ENCODE peak calls at places on chromosomes 5 and 9, in seven cellular contexts. B is Peyer's patch, D is A549, Z is heart right ventricle, V is thyroid gland, A is tibial artery, P is fibroblast of lung. S is an unnamed sample. For H3K4me1, the result is how much of the 10 kb centered on the place peaks cover.

GRCh38 chr9:118303216-118303615 is 599.0 kb downstream of the TLR4 start:
- DNase-seq in B (no peak), D (no peak), Z (no peak), V (no peak), A (no peak), P (no peak), S (no peak)

GRCh38 chr9:97906236-97906831 is 16.0 kb downstream of the TRMO start:
- DNase-seq in B (no peak), D (no peak), Z (peak), V (peak), A (no peak), P (no peak), S (no peak)

GRCh38 chr9:98365724-98366123 is 110.3 kb upstream of the TBC1D2 start:
- DNase-seq in B (no peak), D (no peak), Z (no peak), V (no peak), A (no peak), P (no peak), S (no peak)

GRCh38 chr5:20694121-20694520 is 706.1 kb upstream of the CDH18 start:
- DNase-seq in B (no peak), D (no peak), Z (no peak), V (no peak), A (no peak), P (no peak), S (no peak)

GRCh38 chr5:127849436-127849835 is 146.2 kb downstream of the CCDC192 start:
- DNase-seq in B (no peak), D (no peak), Z (no peak), V (no peak), A (no peak), P (no peak), S (no peak)

GRCh38 chr9:112061152-112061740 is 113.9 kb downstream of the SUSD1 start:
- DNase-seq in B (no peak), D (peak), Z (peak), V (peak), A (peak), P (peak), S (no peak)

GRCh38 chr5:17394086-17394485 is 103.9 kb upstream of the TAF11L2 start:
- DNase-seq in B (no peak), D (no peak), Z (no peak), V (no peak), A (no peak), P (no peak), S (no peak)

GRCh38 chr9:93908591-93909241 is 46.4 kb downstream of the BARX1 start:
- DNase-seq in B (peak), D (no peak), Z (no peak), V (no peak), A (no peak), P (no peak), S (no peak)

GRCh38 chr5:89236900-89237299 is 353.9 kb upstream of the MEF2C start:
- DNase-seq in B (no peak), D (no peak), Z (no peak), V (no peak), A (no peak), P (peak), S (no peak)

GRCh38 chr5:57698785-57699184 is 216.2 kb upstream of the ACTBL2 start:
- DNase-seq in B (no peak), D (peak), Z (no peak), V (peak), A (no peak), P (no peak), S (peak)

GRCh38 chr9:14362175-14362574 is 48.2 kb upstream of the NFIB start:
- DNase-seq in B (no peak), D (no peak), Z (no peak), V (no peak), A (no peak), P (peak), S (no peak)

GRCh38 chr5:52587131-52587530 is 200.6 kb upstream of the ITGA1 start:
- DNase-seq in B (no peak), D (no peak), Z (no peak), V (no peak), A (no peak), P (no peak), S (no peak)

GRCh38 chr5:102666164-102666951 is 88.7 kb upstream of the PAM start:
- DNase-seq in B (no peak), D (no peak), Z (no peak), V (no peak), A (no peak), P (no peak), S (no peak)

GRCh38 chr5:168055982-168056381 is 235.5 kb upstream of the WWC1 start:
- DNase-seq in B (no peak), D (no peak), Z (no peak), V (no peak), A (no peak), P (no peak), S (no peak)

GRCh38 chr5:131275996-131276535 is 12.2 kb downstream of the CDC42SE2 start:
- DNase-seq in B (no peak), D (no peak), Z (no peak), V (no peak), A (no peak), P (no peak), S (no peak)

GRCh38 chr5:60679816-60680215 is 20.1 kb downstream of the DEPDC1B start:
- DNase-seq in B (no peak), D (no peak), Z (no peak), V (no peak), A (no peak), P (no peak), S (no peak)

GRCh38 chr5:36199620-36200019 is 42.1 kb downstream of the NADK2 start:
- DNase-seq in B (no peak), D (no peak), Z (no peak), V (no peak), A (no peak), P (no peak), S (no peak)

GRCh38 chr5:12659675-12660074 is 755.4 kb upstream of the CTNND2 start:
- DNase-seq in B (no peak), D (no peak), Z (no peak), V (no peak), A (no peak), P (no peak), S (no peak)

GRCh38 chr9:22469928-22470544 is 23.4 kb downstream of the DMRTA1 start:
- DNase-seq in B (no peak), D (peak), Z (no peak), V (no peak), A (no peak), P (peak), S (no peak)

GRCh38 chr5:111584651-111585050 is 72.3 kb upstream of the STARD4 start:
- DNase-seq in B (no peak), D (no peak), Z (no peak), V (no peak), A (no peak), P (peak), S (no peak)

GRCh38 chr9:20043035-20043434 is 254.2 kb upstream of the SLC24A2 start:
- DNase-seq in B (no peak), D (no peak), Z (no peak), V (no peak), A (no peak), P (no peak), S (no peak)

GRCh38 chr9:2481216-2481615 is 140.4 kb upstream of the VLDLR start:
- DNase-seq in B (no peak), D (no peak), Z (no peak), V (no peak), A (no peak), P (no peak), S (no peak)

GRCh38 chr5:122129332-122129731 is at the start of gene ZNF474:
- DNase-seq in B (no peak), D (peak), Z (no peak), V (peak), A (peak), P (peak), S (no peak)

GRCh38 chr5:117455236-117456233 is 880.9 kb upstream of the SEMA6A start:
- DNase-seq in B (peak), D (no peak), Z (no peak), V (peak), A (no peak), P (no peak), S (peak)

GRCh38 chr5:32542216-32543059 is 42.9 kb upstream of the SUB1 start:
- DNase-seq in B (no peak), D (no peak), Z (no peak), V (no peak), A (no peak), P (peak), S (no peak)

GRCh38 chr5:107376546-107377276 is 294.0 kb downstream of the EFNA5 start:
- DNase-seq in B (no peak), D (peak), Z (no peak), V (no peak), A (no peak), P (peak), S (no peak)

GRCh38 chr9:105908069-105908468 is 213.7 kb downstream of the TMEM38B start:
- DNase-seq in B (no peak), D (no peak), Z (no peak), V (no peak), A (no peak), P (no peak), S (no peak)

GRCh38 chr5:73747696-73748380 is 121.8 kb downstream of the ARHGEF28 start:
- DNase-seq in B (no peak), D (no peak), Z (no peak), V (no peak), A (no peak), P (peak), S (no peak)

DNA sequence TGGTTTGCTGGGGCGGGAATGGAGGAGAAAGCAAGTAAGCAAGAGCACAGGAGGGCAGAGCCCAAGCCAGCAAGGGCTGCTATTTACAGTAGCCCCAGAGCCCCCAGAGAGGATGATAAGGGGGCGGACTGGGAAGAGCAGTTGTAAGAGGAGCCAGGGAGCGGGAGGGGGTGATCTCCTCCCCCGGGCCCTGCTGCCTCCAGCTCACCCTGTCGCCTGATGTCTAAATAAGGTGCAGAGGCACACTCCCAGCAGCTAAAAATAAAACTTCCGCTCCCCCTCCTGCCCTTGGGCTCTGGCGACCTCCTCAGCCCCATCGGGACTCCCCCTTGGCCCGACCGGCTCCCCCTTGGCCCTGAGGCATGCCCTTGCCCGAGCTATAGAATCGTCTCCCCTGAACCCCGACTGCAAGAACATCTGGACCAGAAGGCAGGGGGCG is 14.4 kb upstream of the CCDC69 start:
- DNase-seq in B (no peak), D (no peak), Z (peak), V (no peak), A (peak), P (no peak), S (no peak)
- H3K4me3 ChIP-seq in B (no peak), D (no peak), Z (peak), V (no peak), A (peak), P (no peak), S (no peak)

DNA sequence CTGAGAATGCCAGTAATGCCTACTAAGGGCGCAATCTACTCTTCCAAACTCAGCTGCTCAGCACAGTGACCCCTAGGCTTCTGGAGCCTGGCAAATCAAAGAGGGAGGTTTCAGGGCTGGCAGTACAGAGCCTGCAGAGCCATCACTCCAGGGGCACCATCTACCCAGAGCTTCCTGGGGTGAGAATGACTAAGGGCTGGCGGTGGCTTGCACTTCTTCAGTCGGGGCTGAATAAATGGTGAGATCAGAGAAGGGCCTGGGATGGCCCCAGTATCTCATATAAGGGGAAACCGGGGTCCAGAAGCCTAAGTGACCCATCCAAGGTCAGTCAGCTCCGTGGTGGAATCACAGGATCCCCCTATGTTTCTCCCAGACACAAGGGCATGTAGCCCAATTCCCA is 5.3 kb downstream of the SH3PXD2B start:
- DNase-seq in B (no peak), D (no peak), Z (no peak), V (no peak), A (peak), P (no peak), S (no peak)
- H3K4me1 ChIP-seq in B (under half), D (under half), Z (under half), V (half or more), A (under half), P (under half), S (under half)

DNA sequence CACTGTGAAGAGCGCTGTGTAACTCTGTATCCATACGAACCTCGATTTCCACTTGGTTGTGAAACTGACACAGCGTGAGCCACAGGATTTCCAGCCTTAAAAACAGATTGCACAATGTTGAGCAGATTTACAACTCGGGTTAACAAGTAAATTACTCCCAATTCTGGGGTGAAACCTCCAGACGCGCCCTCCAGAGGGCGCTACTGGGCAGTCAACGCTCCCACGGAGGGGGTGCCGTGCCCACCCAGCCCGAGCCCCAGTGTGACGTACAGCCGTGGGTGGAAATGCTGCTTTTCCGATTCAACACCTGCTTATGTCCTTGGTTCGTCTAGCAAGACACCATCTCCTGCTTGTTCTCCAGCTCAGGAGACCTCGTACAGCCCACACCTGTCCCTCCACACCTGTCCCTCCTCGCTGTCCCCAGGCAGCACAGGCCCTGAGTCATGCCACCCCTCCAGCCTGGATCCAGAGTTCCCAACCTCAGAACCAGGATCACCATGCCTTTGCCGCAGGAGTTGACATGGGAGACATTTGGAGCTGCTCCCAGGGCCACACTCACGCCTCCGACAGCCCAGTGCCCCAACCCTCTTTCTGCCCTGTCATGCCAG is 34.4 kb upstream of the SLC6A3 start:
- DNase-seq in B (no peak), D (peak), Z (peak), V (no peak), A (no peak), P (peak), S (peak)
- TF ChIP-seq CTCF in B (peak), D (peak), Z (peak), V (no peak), A (peak), P (peak), S (peak)

GRCh38 chr5:169836835-169837234 is 143.5 kb downstream of the INSYN2B start:
- DNase-seq in B (no peak), D (no peak), Z (no peak), V (no peak), A (no peak), P (no peak), S (no peak)

GRCh38 chr5:169837686-169838085 is 142.6 kb downstream of the INSYN2B start:
- DNase-seq in B (no peak), D (no peak), Z (no peak), V (no peak), A (no peak), P (no peak), S (no peak)

GRCh38 chr5:169832845-169833244 is 147.4 kb downstream of the INSYN2B start:
- DNase-seq in B (no peak), D (no peak), Z (no peak), V (no peak), A (no peak), P (no peak), S (no peak)

GRCh38 chr5:169840405-169840804 is 139.9 kb downstream of the INSYN2B start:
- DNase-seq in B (no peak), D (no peak), Z (no peak), V (no peak), A (no peak), P (no peak), S (no peak)

DNA sequence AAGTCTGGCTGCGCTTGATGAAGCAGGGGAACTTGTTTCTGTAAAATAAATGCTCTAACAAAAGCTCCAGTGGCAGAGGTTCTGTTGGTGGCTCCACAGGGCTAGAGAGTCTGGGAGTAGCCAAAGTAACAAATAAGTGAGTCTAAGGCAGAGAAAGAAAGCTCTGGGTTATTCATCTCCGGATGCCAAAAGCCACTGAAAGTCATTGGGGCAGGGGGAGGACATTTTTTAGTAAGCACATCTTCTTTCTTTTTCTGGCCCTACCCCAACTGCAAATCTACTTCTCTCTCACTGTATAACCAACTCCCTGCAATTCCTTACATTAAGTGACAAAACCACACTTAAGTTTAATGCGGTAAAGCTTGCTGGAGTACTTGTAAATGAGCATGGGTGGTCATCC is 141.6 kb downstream of the INSYN2B start:
- DNase-seq in B (no peak), D (no peak), Z (no peak), V (no peak), A (no peak), P (no peak), S (no peak)
- H3K4me3 ChIP-seq in B (no peak), D (no peak), Z (no peak), V (no peak), A (no peak), P (no peak), S (no peak)

GRCh38 chr9:75185585-75186170 is 97.4 kb downstream of the OSTF1 start:
- DNase-seq in B (peak), D (peak), Z (no peak), V (peak), A (no peak), P (no peak), S (peak)

GRCh38 chr9:75186767-75187380 is 98.6 kb downstream of the OSTF1 start:
- DNase-seq in B (no peak), D (peak), Z (no peak), V (no peak), A (no peak), P (peak), S (no peak)

GRCh38 chr9:75188756-75189155 is 100.4 kb downstream of the OSTF1 start:
- DNase-seq in B (no peak), D (no peak), Z (no peak), V (no peak), A (no peak), P (no peak), S (no peak)

DNA sequence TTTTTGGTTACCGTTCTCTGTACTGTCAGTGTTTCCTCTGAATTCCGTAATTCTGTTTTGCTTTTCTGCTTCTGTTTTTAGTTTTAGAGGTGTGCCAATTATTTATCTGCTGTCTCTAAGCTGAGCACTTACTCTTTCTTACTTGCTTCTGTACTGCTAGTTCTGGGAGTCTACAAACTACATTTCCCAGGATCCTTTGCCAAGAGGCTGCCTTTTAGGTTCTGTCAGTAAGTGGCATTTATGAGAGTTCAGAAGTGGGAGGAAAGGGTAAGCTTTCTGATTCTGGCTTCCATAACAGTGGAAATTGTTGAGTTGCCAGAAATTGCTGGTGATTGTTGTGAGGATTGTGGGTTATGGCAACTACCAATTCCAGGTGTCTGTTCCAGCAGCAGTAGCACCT is 102.4 kb downstream of the OSTF1 start:
- DNase-seq in B (no peak), D (no peak), Z (no peak), V (no peak), A (no peak), P (no peak), S (no peak)
- H3K4me1 ChIP-seq in B (under half), D (under half), Z (under half), V (under half), A (under half), P (under half), S (under half)

GRCh38 chr5:172050070-172050469 is 43.6 kb upstream of the FBXW11 start:
- DNase-seq in B (no peak), D (no peak), Z (no peak), V (no peak), A (no peak), P (no peak), S (no peak)

GRCh38 chr5:172048539-172049101 is 42.2 kb upstream of the FBXW11 start:
- DNase-seq in B (no peak), D (no peak), Z (no peak), V (no peak), A (no peak), P (peak), S (no peak)

GRCh38 chr5:172051643-172052362 is 45.4 kb upstream of the FBXW11 start:
- DNase-seq in B (no peak), D (no peak), Z (no peak), V (peak), A (no peak), P (no peak), S (no peak)

GRCh38 chr5:172048170-172048422 is 41.7 kb upstream of the FBXW11 start:
- DNase-seq in B (no peak), D (no peak), Z (no peak), V (no peak), A (no peak), P (no peak), S (no peak)

GRCh38 chr5:172049226-172049796 is 42.9 kb upstream of the FBXW11 start:
- DNase-seq in B (no peak), D (no peak), Z (no peak), V (no peak), A (no peak), P (no peak), S (no peak)
- TF ChIP-seq CTCF in B (no peak), D (no peak), Z (no peak), V (no peak), A (no peak), P (no peak), S (no peak)

GRCh38 chr9:16705121-16705604 is 165.3 kb downstream of the BNC2 start:
- DNase-seq in B (peak), D (peak), Z (peak), V (peak), A (peak), P (peak), S (no peak)
- H3K4me3 ChIP-seq in B (no peak), D (peak), Z (peak), V (no peak), A (peak), P (peak), S (no peak)

GRCh38 chr9:136525207-136525606 is 20.6 kb downstream of the NOTCH1 start:
- DNase-seq in B (no peak), D (no peak), Z (no peak), V (no peak), A (no peak), P (no peak), S (no peak)
- H3K4me1 ChIP-seq in B (half or more), D (half or more), Z (half or more), V (under half), A (under half), P (under half), S (under half)

DNA sequence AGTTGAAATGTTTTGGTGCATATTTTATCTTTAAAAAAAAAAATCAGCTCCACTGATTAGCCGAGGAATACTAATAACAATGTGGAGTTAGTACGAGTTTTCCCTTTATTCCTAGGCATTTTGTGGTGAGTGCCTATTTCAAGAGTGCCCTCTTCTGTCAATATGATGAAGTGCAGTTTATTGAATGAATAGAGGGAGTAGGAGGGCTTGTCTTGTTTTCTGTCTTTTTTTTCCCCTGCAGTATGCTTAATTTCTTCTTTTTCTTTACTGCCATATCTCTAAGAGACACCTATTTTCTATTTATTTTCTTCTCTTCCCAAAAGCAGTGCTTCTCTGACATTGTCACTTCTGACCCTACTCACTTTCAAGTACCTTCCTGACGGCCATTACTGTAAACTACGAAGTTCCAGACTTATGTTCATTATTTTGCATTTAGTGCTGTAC is 169.6 kb upstream of the PITX1 start:
- DNase-seq in B (no peak), D (peak), Z (no peak), V (no peak), A (no peak), P (no peak), S (no peak)
- TF ChIP-seq CTCF in B (peak), D (peak), Z (peak), V (no peak), A (peak), P (peak), S (peak)

S was measured in Caco-2.